ENCODE peak calls at places on chromosomes 11 and 22, in four cellular contexts. G is AG09309, R is fibroblast of the aortic adventitia, K is fibroblast of villous mesenchyme. H is an unnamed sample.

GRCh38 chr11:65421204-65422103 is 1.1 kb upstream of the NEAT1 start:
- DNase-seq in G (peak), R (peak), K (peak), H (peak)

GRCh38 chr11:20060647-20061205 is 99.5 kb downstream of the DBX1 start:
- DNase-seq in G (no peak), R (no peak), K (no peak), H (no peak)

GRCh38 chr11:43376594-43376993 is 17.9 kb downstream of the TTC17 start:
- DNase-seq in G (peak), R (peak), K (peak), H (peak)

GRCh38 chr11:13118194-13118593 is 109.1 kb downstream of the RASSF10 start:
- DNase-seq in G (peak), R (peak), K (peak), H (peak)

GRCh38 chr11:27018902-27019544 is 21.6 kb upstream of the BBOX1 start:
- DNase-seq in G (no peak), R (peak), K (peak), H (no peak)

GRCh38 chr11:103546236-103546635 is 437.0 kb downstream of the DYNC2H1 start:
- DNase-seq in G (no peak), R (no peak), K (no peak), H (peak)

GRCh38 chr22:36086170-36086490 is 57.5 kb upstream of the RBFOX2 start:
- DNase-seq in G (no peak), R (peak), K (no peak), H (no peak)

GRCh38 chr11:90294526-90294925 is 71.7 kb upstream of the CHORDC1 start:
- DNase-seq in G (no peak), R (no peak), K (no peak), H (no peak)

GRCh38 chr22:49749885-49750510 is 77.7 kb downstream of the BRD1 start:
- DNase-seq in G (no peak), R (no peak), K (no peak), H (no peak)

GRCh38 chr11:101428918-101429317 is 154.9 kb downstream of the TRPC6 start:
- DNase-seq in G (no peak), R (peak), K (peak), H (peak)

DNA sequence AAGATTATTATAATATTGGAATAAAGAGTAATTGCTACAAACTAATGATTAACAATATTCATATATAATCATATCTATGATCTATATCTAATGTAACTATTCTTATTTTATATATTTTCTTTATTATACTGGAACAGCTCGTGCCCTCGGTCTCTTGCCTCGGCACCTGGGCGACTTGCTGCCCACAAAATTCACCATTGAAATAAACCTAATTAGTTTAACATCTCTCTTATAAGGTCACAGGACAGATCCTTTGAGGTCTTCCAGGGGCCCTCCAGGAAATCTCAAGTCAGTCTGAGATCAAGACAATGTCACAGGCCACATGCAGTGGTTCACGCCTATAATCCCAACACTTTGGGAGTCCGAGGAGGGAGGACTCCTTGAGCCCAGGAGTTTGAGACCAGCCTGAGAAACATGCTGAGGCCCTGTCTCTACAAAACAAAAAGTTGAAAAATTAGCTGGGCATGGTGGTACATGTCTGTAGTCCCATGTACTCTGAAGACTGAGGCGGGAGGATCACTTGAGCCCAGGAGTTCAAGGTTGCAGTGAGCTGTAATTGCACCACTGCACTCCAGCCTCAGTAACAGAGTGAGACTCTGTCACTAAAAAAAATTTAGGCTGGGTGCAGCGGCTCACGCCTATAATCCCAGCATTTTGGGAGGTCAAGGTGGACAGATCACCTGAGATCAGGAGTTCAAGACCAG is 6.6 kb upstream of the TXNRD2 start:
- DNase-seq in G (no peak), R (no peak), K (no peak), H (no peak)
- TF ChIP-seq CTCF in G (no peak), R (no peak), K (no peak), H (no peak)

GRCh38 chr11:80727315-80727714 is 1286.5 kb upstream of the TENM4 start:
- DNase-seq in G (no peak), R (peak), K (peak), H (peak)
- TF ChIP-seq CTCF in G (no peak), R (peak), K (peak), H (peak)

DNA sequence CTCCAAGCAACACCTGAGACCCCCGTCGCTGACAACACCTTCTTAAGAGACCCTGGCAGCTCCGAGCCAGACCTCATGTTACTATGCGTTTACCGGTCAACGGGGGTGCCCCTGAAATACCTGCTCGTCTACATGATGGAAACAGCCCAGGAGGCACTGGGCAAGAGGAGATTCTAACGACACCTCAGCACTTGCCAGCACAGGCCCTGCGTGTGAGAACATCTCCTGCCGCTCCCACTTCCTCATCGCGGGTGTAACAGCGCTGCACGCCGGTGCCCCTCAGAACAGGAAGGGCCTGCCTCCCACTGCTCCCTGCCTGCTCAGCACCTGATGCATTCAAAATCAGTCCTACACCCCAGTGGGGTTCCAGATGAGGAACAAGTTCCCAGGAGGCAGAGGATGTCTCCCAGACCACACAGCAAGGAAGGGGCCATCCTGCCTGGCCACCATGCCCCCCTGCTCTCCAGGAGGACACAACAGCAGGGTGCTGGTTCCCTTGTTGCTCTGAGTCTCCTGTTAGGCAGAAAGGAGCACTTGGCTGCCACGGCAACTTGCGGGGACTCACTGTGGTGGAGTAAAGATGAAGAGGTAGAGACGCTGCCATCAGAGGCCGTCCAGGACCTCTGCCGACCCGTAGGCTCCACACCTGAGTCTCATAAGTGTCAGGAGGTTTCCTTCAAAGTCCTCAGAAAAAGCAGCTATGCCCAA is 2.1 kb downstream of the TOLLIP start:
- DNase-seq in G (no peak), R (no peak), K (no peak), H (no peak)
- TF ChIP-seq CTCF in G (no peak), R (no peak), K (no peak), H (no peak)

GRCh38 chr11:35009191-35009940 is 92.9 kb downstream of the PDHX start:
- DNase-seq in G (peak), R (peak), K (peak), H (peak)

GRCh38 chr11:35009941-35010337 is 93.5 kb downstream of the PDHX start:
- DNase-seq in G (no peak), R (no peak), K (no peak), H (no peak)

GRCh38 chr11:35011389-35011788 is 95.0 kb downstream of the PDHX start:
- DNase-seq in G (no peak), R (peak), K (peak), H (peak)

GRCh38 chr11:35011944-35012343 is 95.5 kb downstream of the PDHX start:
- DNase-seq in G (no peak), R (no peak), K (no peak), H (no peak)

GRCh38 chr11:35010656-35011055 is 94.2 kb downstream of the PDHX start:
- DNase-seq in G (no peak), R (no peak), K (no peak), H (no peak)
- TF ChIP-seq CTCF in G (no peak), R (no peak), K (no peak), H (no peak)